ENCODE peak calls at places on chromosomes 7 and 10, in eight cellular contexts. One of them, this sample, is unnamed.

GRCh38 chr7:100801833-100802568 is 25.3 kb downstream of the EPHB4 start:
- DNase-seq in esophagus squamous epithelium: no peak
- DNase-seq in pancreas: peak; percentile 94
- DNase-seq in uterus: peak; percentile 75
- DNase-seq in stomach: peak; percentile 75
- DNase-seq in adrenal gland: peak; percentile 97
- DNase-seq in mammary epithelial cell: peak; percentile 95
- DNase-seq in CD8-positive, alpha-beta memory T cell: no peak
- DNase-seq in this sample: peak; percentile 66

GRCh38 chr7:100493476-100494264 is 9.9 kb downstream of the NYAP1 start:
- DNase-seq in stomach: peak; percentile 61
- DNase-seq in pancreas: peak; percentile 80
- DNase-seq in adrenal gland: no peak
- DNase-seq in mammary epithelial cell: no peak
- DNase-seq in uterus: peak; percentile 45
- DNase-seq in esophagus squamous epithelium: no peak
- DNase-seq in CD8-positive, alpha-beta memory T cell: peak; percentile 18
- DNase-seq in this sample: peak; percentile 84

GRCh38 chr10:87541114-87541513 is 36.4 kb downstream of the MINPP1 start:
- DNase-seq in esophagus squamous epithelium: no peak
- DNase-seq in adrenal gland: no peak
- DNase-seq in CD8-positive, alpha-beta memory T cell: no peak
- DNase-seq in uterus: no peak
- DNase-seq in mammary epithelial cell: peak; percentile 26
- DNase-seq in pancreas: no peak
- DNase-seq in stomach: no peak
- DNase-seq in this sample: no peak

GRCh38 chr7:102028206-102028826 is 210.9 kb downstream of the CUX1 start:
- DNase-seq in adrenal gland: no peak
- DNase-seq in stomach: no peak
- DNase-seq in esophagus squamous epithelium: no peak
- DNase-seq in CD8-positive, alpha-beta memory T cell: no peak
- DNase-seq in mammary epithelial cell: no peak
- DNase-seq in pancreas: no peak
- DNase-seq in uterus: no peak
- DNase-seq in this sample: no peak

GRCh38 chr10:98236866-98237265 is 31.1 kb downstream of the LOXL4 start:
- DNase-seq in uterus: no peak
- DNase-seq in mammary epithelial cell: no peak
- DNase-seq in esophagus squamous epithelium: no peak
- DNase-seq in pancreas: no peak
- DNase-seq in adrenal gland: no peak
- DNase-seq in stomach: no peak
- DNase-seq in CD8-positive, alpha-beta memory T cell: no peak
- DNase-seq in this sample: no peak

GRCh38 chr7:139682136-139683013 is 95.4 kb downstream of the HIPK2 start:
- DNase-seq in uterus: no peak
- DNase-seq in CD8-positive, alpha-beta memory T cell: no peak
- DNase-seq in esophagus squamous epithelium: no peak
- DNase-seq in mammary epithelial cell: peak; percentile 90
- DNase-seq in pancreas: no peak
- DNase-seq in stomach: no peak
- DNase-seq in adrenal gland: no peak
- DNase-seq in this sample: peak; percentile 26

GRCh38 chr7:141593134-141593533 is 41.9 kb downstream of the AGK start:
- DNase-seq in pancreas: no peak
- DNase-seq in esophagus squamous epithelium: no peak
- DNase-seq in CD8-positive, alpha-beta memory T cell: no peak
- DNase-seq in stomach: no peak
- DNase-seq in uterus: no peak
- DNase-seq in adrenal gland: no peak
- DNase-seq in mammary epithelial cell: no peak
- DNase-seq in this sample: no peak

GRCh38 chr10:34286136-34286739 is 528.9 kb downstream of the PARD3 start:
- DNase-seq in esophagus squamous epithelium: no peak
- DNase-seq in mammary epithelial cell: peak; percentile 32
- DNase-seq in stomach: no peak
- DNase-seq in pancreas: no peak
- DNase-seq in adrenal gland: peak; percentile 71
- DNase-seq in CD8-positive, alpha-beta memory T cell: no peak
- DNase-seq in uterus: no peak
- DNase-seq in this sample: peak; percentile 2

GRCh38 chr7:96417784-96418183 is 95.9 kb upstream of the SLC25A13 start:
- DNase-seq in adrenal gland: no peak
- DNase-seq in uterus: no peak
- DNase-seq in pancreas: no peak
- DNase-seq in mammary epithelial cell: no peak
- DNase-seq in esophagus squamous epithelium: no peak
- DNase-seq in CD8-positive, alpha-beta memory T cell: no peak
- DNase-seq in stomach: no peak
- DNase-seq in this sample: no peak

GRCh38 chr7:22726345-22726848 is 603 bp upstream of the IL6 start:
- DNase-seq in stomach: peak; percentile 34
- DNase-seq in mammary epithelial cell: peak; percentile 77
- DNase-seq in esophagus squamous epithelium: no peak
- DNase-seq in CD8-positive, alpha-beta memory T cell: no peak
- DNase-seq in pancreas: peak; percentile 53
- DNase-seq in uterus: peak; percentile 48
- DNase-seq in adrenal gland: no peak
- DNase-seq in this sample: peak; percentile 44
- H3K4me3 ChIP-seq in stomach: no peak overlapping the region
- H3K4me3 ChIP-seq in mammary epithelial cell: no peak overlapping the region
- H3K4me3 ChIP-seq in esophagus squamous epithelium: peak overlapping the region; percentile 62
- H3K4me3 ChIP-seq in CD8-positive, alpha-beta memory T cell: no peak overlapping the region
- H3K4me3 ChIP-seq in pancreas: no peak overlapping the region
- H3K4me3 ChIP-seq in uterus: no peak overlapping the region
- H3K4me3 ChIP-seq in adrenal gland: peak overlapping the region; percentile 43
- H3K4me3 ChIP-seq in this sample: peak overlapping the region; percentile 28

DNA sequence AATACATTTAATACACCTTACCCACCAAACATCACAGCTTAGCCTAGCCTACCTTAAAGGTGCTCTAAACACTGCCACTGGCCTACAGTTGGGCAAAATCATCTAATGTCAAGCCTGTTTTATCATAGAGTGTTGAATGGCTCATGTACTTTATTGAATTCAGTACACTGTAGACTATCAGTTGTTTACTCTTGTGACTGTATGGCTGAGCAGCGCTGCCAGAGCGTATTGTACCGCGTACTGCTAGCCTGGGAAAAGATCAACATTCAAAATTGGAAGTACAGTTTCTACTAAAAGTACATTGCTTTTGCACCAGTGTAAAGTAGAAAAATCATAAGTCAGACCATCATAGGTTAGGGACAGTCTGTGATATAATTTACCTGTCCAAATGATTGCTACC is 226.8 kb downstream of the PRPF18 start:
- DNase-seq in adrenal gland: no peak
- DNase-seq in CD8-positive, alpha-beta memory T cell: no peak
- DNase-seq in mammary epithelial cell: no peak
- DNase-seq in esophagus squamous epithelium: no peak
- DNase-seq in uterus: no peak
- DNase-seq in stomach: peak; percentile 59
- DNase-seq in pancreas: no peak
- DNase-seq in this sample: no peak
- H3K36me3 ChIP-seq in adrenal gland: no peaks in the 10 kb centered on the region
- H3K36me3 ChIP-seq in CD8-positive, alpha-beta memory T cell: no peaks in the 10 kb centered on the region
- H3K36me3 ChIP-seq in mammary epithelial cell: no peaks in the 10 kb centered on the region
- H3K36me3 ChIP-seq in esophagus squamous epithelium: no peaks in the 10 kb centered on the region
- H3K36me3 ChIP-seq in uterus: no peaks in the 10 kb centered on the region
- H3K36me3 ChIP-seq in stomach: no peaks in the 10 kb centered on the region
- H3K36me3 ChIP-seq in pancreas: no peaks in the 10 kb centered on the region
- H3K36me3 ChIP-seq in this sample: peaks cover 2% of the 10 kb centered on the region

DNA sequence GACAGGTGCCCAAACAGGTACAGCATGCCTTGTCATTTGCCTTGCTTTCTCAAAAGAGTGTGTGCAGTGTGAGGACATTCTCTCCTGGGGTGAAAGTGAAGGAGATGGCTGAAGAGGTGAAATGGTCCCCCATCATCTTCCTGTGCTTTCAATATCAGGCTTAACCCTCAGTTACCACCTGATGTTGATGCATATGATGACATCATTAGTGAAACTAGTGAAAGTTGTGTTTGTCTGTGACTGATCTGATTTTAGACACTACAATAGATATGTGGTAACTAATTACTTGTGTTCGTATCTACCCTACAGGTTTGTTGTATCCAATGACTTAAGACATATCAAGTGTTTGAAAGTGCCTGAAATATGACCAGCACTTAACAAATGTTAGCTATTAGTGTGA is 24.4 kb upstream of the LRRC18 start:
- DNase-seq in pancreas: no peak
- DNase-seq in adrenal gland: no peak
- DNase-seq in stomach: no peak
- DNase-seq in CD8-positive, alpha-beta memory T cell: no peak
- DNase-seq in uterus: no peak
- DNase-seq in mammary epithelial cell: no peak
- DNase-seq in esophagus squamous epithelium: no peak
- DNase-seq in this sample: no peak
- H3K27me3 ChIP-seq in pancreas: no peaks in the 10 kb centered on the region
- H3K27me3 ChIP-seq in adrenal gland: no peaks in the 10 kb centered on the region
- H3K27me3 ChIP-seq in stomach: no peaks in the 10 kb centered on the region
- H3K27me3 ChIP-seq in CD8-positive, alpha-beta memory T cell: no peaks in the 10 kb centered on the region
- H3K27me3 ChIP-seq in uterus: no peaks in the 10 kb centered on the region
- H3K27me3 ChIP-seq in mammary epithelial cell: peaks cover 5% of the 10 kb centered on the region
- H3K27me3 ChIP-seq in esophagus squamous epithelium: no peaks in the 10 kb centered on the region
- H3K27me3 ChIP-seq in this sample: no peaks in the 10 kb centered on the region

GRCh38 chr7:36312064-36312914 is 77.4 kb upstream of the ANLN start:
- DNase-seq in stomach: peak; percentile 90
- DNase-seq in mammary epithelial cell: peak; percentile 62
- DNase-seq in CD8-positive, alpha-beta memory T cell: no peak
- DNase-seq in esophagus squamous epithelium: no peak
- DNase-seq in adrenal gland: no peak
- DNase-seq in uterus: no peak
- DNase-seq in pancreas: peak; percentile 90
- DNase-seq in this sample: peak; percentile 81
- H3K4me3 ChIP-seq in stomach: no peak overlapping the region
- H3K4me3 ChIP-seq in mammary epithelial cell: no peak overlapping the region
- H3K4me3 ChIP-seq in CD8-positive, alpha-beta memory T cell: no peak overlapping the region
- H3K4me3 ChIP-seq in esophagus squamous epithelium: peak overlapping the region; percentile 18
- H3K4me3 ChIP-seq in adrenal gland: no peak overlapping the region
- H3K4me3 ChIP-seq in uterus: no peak overlapping the region
- H3K4me3 ChIP-seq in pancreas: no peak overlapping the region
- H3K4me3 ChIP-seq in this sample: no peak overlapping the region